ENCODE peak calls at places on chromosome 16, in six cellular contexts. T, S, K, Y, A and B are unnamed samples.

GRCh38 chr16:72467157-72467759 is 295.3 kb upstream of the PMFBP1 start:
- DNase-seq in T (no peak), S (no peak), K (no peak), Y (no peak), A (peak; percentile 2), B (no peak)

GRCh38 chr16:28292731-28293588 is 635 bp downstream of the SBK1 start:
- DNase-seq in T (no peak), S (no peak), K (peak; percentile 11), Y (no peak), A (no peak), B (no peak)

GRCh38 chr16:1464196-1464893 is 10.5 kb downstream of the CLCN7 start:
- DNase-seq in T (no peak), S (no peak), K (no peak), Y (no peak), A (no peak), B (no peak)

GRCh38 chr16:81505011-81505660 is 60.5 kb downstream of the CMIP start:
- DNase-seq in T (no peak), S (no peak), K (peak; percentile 48), Y (no peak), A (no peak), B (no peak)

GRCh38 chr16:74026373-74027281 is 270.0 kb upstream of the PSMD7 start:
- DNase-seq in T (no peak), S (no peak), K (no peak), Y (no peak), A (no peak), B (no peak)

GRCh38 chr16:9738690-9739089 is 443.5 kb downstream of the GRIN2A start:
- DNase-seq in T (no peak), S (no peak), K (no peak), Y (no peak), A (no peak), B (no peak)

GRCh38 chr16:58716468-58716867 is 17.6 kb downstream of the GOT2 start:
- DNase-seq in T (no peak), S (no peak), K (no peak), Y (no peak), A (no peak), B (no peak)

GRCh38 chr16:68062910-68063393 is 22.2 kb upstream of the NFATC3 start:
- DNase-seq in T (no peak), S (no peak), K (peak; percentile 25), Y (peak; percentile 35), A (no peak), B (no peak)

GRCh38 chr16:79954920-79955705 is 354.6 kb upstream of the MAF start:
- DNase-seq in T (no peak), S (no peak), K (no peak), Y (no peak), A (no peak), B (no peak)

GRCh38 chr16:31868701-31869167 is 4.9 kb upstream of the ZNF267 start:
- DNase-seq in T (peak; percentile 78), S (peak; percentile 90), K (peak; percentile 87), Y (peak; percentile 85), A (peak; percentile 51), B (peak; percentile 83)

GRCh38 chr16:65769776-65770438 is 596.6 kb upstream of the CDH5 start:
- DNase-seq in T (no peak), S (no peak), K (no peak), Y (no peak), A (no peak), B (no peak)

GRCh38 chr16:68229431-68230175 is 6.3 kb downstream of the ESRP2 start:
- DNase-seq in T (no peak), S (no peak), K (no peak), Y (peak; percentile 70), A (peak; percentile 58), B (no peak)

GRCh38 chr16:1920727-1921155 is 2.5 kb upstream of the HS3ST6 start:
- DNase-seq in T (no peak), S (no peak), K (peak; percentile 61), Y (no peak), A (no peak), B (no peak)

GRCh38 chr16:14003119-14003570 is 68.0 kb upstream of the MRTFB start:
- DNase-seq in T (no peak), S (peak; percentile 21), K (peak; percentile 29), Y (peak; percentile 71), A (no peak), B (peak; percentile 65)

GRCh38 chr16:84371553-84371865 is 3.2 kb downstream of the ATP2C2 start:
- DNase-seq in T (no peak), S (no peak), K (no peak), Y (no peak), A (no peak), B (no peak)

GRCh38 chr16:67474551-67474950 is 6.4 kb downstream of the ATP6V0D1 start:
- DNase-seq in T (no peak), S (no peak), K (no peak), Y (no peak), A (no peak), B (no peak)

GRCh38 chr16:48383877-48384304 is 1.3 kb downstream of the SIAH1 start:
- DNase-seq in T (no peak), S (no peak), K (peak; percentile 26), Y (no peak), A (no peak), B (no peak)

GRCh38 chr16:49756971-49757743 is 98.8 kb downstream of the ZNF423 start:
- DNase-seq in T (no peak), S (no peak), K (no peak), Y (no peak), A (no peak), B (no peak)

GRCh38 chr16:22070361-22071351 is 21.7 kb upstream of the VWA3A start:
- DNase-seq in T (no peak), S (no peak), K (no peak), Y (no peak), A (no peak), B (peak; percentile 27)

GRCh38 chr16:8858994-8859912 is 9.6 kb downstream of the CARHSP1 start:
- DNase-seq in T (no peak), S (no peak), K (no peak), Y (peak; percentile 67), A (no peak), B (no peak)

GRCh38 chr16:55655709-55656694 is at the start of gene SLC6A2:
- DNase-seq in T (no peak), S (no peak), K (no peak), Y (no peak), A (no peak), B (peak; percentile 60)
- TF ChIP-seq CTCF in T (no peak), S (no peak), K (no peak), Y (no peak), A (no peak), B (no peak)

GRCh38 chr16:87692176-87692575 is 73.6 kb downstream of the KLHDC4 start:
- DNase-seq in T (no peak), S (no peak), K (no peak), Y (no peak), A (no peak), B (no peak)
- H3K4me1 ChIP-seq in T (no peaks in the 10 kb centered on the region), S (no peaks in the 10 kb centered on the region), K (no peaks in the 10 kb centered on the region), Y (peaks cover 6% of the 10 kb centered on the region), A (no peaks in the 10 kb centered on the region), B (no peaks in the 10 kb centered on the region)

GRCh38 chr16:10741844-10742243 is 1.8 kb upstream of the NUBP1 start:
- DNase-seq in T (no peak), S (no peak), K (peak; percentile 17), Y (peak; percentile 82), A (no peak), B (no peak)

GRCh38 chr16:10743227-10743609 is 424 bp upstream of the NUBP1 start:
- DNase-seq in T (no peak), S (no peak), K (no peak), Y (no peak), A (peak; percentile 17), B (no peak)

GRCh38 chr16:10744370-10745030 is 858 bp downstream of the NUBP1 start:
- DNase-seq in T (no peak), S (no peak), K (no peak), Y (peak; percentile 77), A (peak; percentile 25), B (peak; percentile 40)

GRCh38 chr16:10745856-10746255 is 2.2 kb downstream of the NUBP1 start:
- DNase-seq in T (no peak), S (no peak), K (no peak), Y (peak; percentile 54), A (no peak), B (no peak)

GRCh38 chr16:10743610-10744369 is at the start of gene NUBP1:
- DNase-seq in T (peak; percentile 99), S (peak; percentile 100), K (peak; percentile 100), Y (peak; percentile 100), A (peak; percentile 93), B (peak; percentile 99)
- TF ChIP-seq CTCF in T (no peak), S (no peak), K (no peak), Y (no peak), A (no peak), B (no peak)

GRCh38 chr16:75088226-75088625 is 28.4 kb downstream of the LDHD start:
- DNase-seq in T (no peak), S (no peak), K (no peak), Y (no peak), A (no peak), B (no peak)
- H3K4me1 ChIP-seq in T (no peaks in the 10 kb centered on the region), S (peaks cover 12% of the 10 kb centered on the region), K (peaks cover 24% of the 10 kb centered on the region), Y (peaks cover 53% of the 10 kb centered on the region), A (peaks cover 54% of the 10 kb centered on the region), B (peaks cover 71% of the 10 kb centered on the region)

GRCh38 chr16:30416624-30417298 is 9.4 kb downstream of the ZNF771 start:
- DNase-seq in T (no peak), S (no peak), K (no peak), Y (no peak), A (no peak), B (no peak)

GRCh38 chr16:30417447-30418349 is 10.3 kb downstream of the ZNF771 start:
- DNase-seq in T (peak; percentile 80), S (no peak), K (peak; percentile 90), Y (peak; percentile 92), A (peak; percentile 80), B (peak; percentile 88)

GRCh38 chr16:30421010-30421409 is 8.8 kb downstream of the DCTPP1 start:
- DNase-seq in T (no peak), S (no peak), K (no peak), Y (no peak), A (no peak), B (no peak)

GRCh38 chr16:30416047-30416603 is 8.7 kb downstream of the ZNF771 start:
- DNase-seq in T (no peak), S (no peak), K (no peak), Y (no peak), A (no peak), B (no peak)

DNA sequence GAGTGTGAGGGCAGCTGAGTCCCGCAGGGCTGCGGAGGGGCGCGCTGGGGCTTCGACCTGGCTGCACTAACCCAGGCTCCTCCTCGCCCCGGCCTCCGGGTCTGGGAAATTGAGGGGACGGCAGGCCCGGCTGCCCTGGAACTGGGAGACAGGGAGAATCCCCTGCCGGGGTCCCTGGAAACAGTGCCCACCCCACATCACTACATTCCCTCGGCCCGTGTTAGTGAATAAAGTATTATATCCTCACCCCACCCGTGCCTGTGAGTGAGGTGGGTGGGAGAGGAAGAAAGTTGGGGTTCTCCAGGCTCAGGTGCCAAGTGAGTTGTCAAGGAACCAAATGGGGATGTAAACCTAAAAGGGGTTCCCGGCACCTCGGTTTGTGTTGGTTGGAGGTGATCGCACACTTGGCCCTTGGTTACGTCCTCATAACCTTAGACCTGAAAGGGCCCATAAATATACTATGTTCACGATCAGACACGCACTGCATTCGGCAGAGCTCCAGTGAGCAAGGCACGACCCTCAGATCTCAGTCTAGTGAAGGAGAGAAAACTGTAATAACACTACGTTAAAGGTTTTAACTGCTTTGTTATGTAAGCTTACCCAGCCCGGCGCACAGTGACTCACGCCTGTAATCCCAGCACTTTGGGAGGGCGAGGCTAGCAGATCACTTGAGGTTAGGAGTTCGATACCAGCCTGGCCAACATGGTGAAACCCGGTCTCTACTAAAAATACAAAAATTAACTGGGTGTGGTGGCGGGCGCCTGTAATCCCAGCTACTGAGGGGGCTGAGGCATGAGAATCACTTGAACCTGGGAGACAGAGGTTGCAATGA is 11.2 kb downstream of the ZNF771 start:
- DNase-seq in T (no peak), S (no peak), K (peak; percentile 50), Y (no peak), A (no peak), B (no peak)
- TF ChIP-seq CTCF in T (no peak), S (no peak), K (no peak), Y (no peak), A (peak; percentile 3), B (no peak)